ENCODE peak calls at places on chromosomes 7 and 10, in four cellular contexts. J is pancreas, Z is ovary, M is IMR-90. E is an unnamed sample.

GRCh38 chr7:4629287-4629905 is 52.7 kb upstream of the FOXK1 start:
- DNase-seq in J (no peak), Z (no peak), M (no peak), E (no peak)

GRCh38 chr7:94069154-94069739 is 65.1 kb upstream of the BET1 start:
- DNase-seq in J (no peak), Z (no peak), M (peak), E (no peak)

GRCh38 chr10:1605999-1606940 is 131.1 kb downstream of the ADARB2 start:
- DNase-seq in J (no peak), Z (no peak), M (no peak), E (no peak)

GRCh38 chr7:22821702-22822485 is 755 bp downstream of the TOMM7 start:
- DNase-seq in J (no peak), Z (peak), M (no peak), E (no peak)

GRCh38 chr10:124168991-124169826 is 75.8 kb upstream of the CHST15 start:
- DNase-seq in J (no peak), Z (no peak), M (no peak), E (no peak)

GRCh38 chr10:77965294-77965693 is 38.7 kb upstream of the DLG5 start:
- DNase-seq in J (no peak), Z (no peak), M (peak), E (no peak)

GRCh38 chr7:14016950-14017349 is 27.5 kb upstream of the ETV1 start:
- DNase-seq in J (no peak), Z (no peak), M (peak), E (no peak)

GRCh38 chr7:133367561-133367960 is 114.7 kb downstream of the EXOC4 start:
- DNase-seq in J (no peak), Z (no peak), M (no peak), E (no peak)

GRCh38 chr10:24465899-24466615 is 257.1 kb downstream of the KIAA1217 start:
- DNase-seq in J (peak), Z (no peak), M (peak), E (no peak)

GRCh38 chr10:114541081-114541833 is 116.8 kb downstream of the ABLIM1 start:
- DNase-seq in J (peak), Z (peak), M (peak), E (no peak)

GRCh38 chr7:104272767-104273384 is 55.5 kb upstream of the LHFPL3 start:
- DNase-seq in J (peak), Z (no peak), M (peak), E (no peak)

GRCh38 chr10:102616071-102616770 is 28.1 kb upstream of the TRIM8 start:
- DNase-seq in J (no peak), Z (no peak), M (no peak), E (no peak)

GRCh38 chr10:80462986-80463741 is 9.1 kb downstream of the TSPAN14 start:
- DNase-seq in J (no peak), Z (no peak), M (peak), E (no peak)

GRCh38 chr10:122021421-122021820 is 32.5 kb downstream of the TACC2 start:
- DNase-seq in J (no peak), Z (no peak), M (peak), E (no peak)

GRCh38 chr10:99124376-99124775 is 111.3 kb downstream of the HPSE2 start:
- DNase-seq in J (no peak), Z (no peak), M (no peak), E (no peak)

GRCh38 chr7:38746438-38746837 is 115.3 kb upstream of the AMPH start:
- DNase-seq in J (no peak), Z (no peak), M (no peak), E (no peak)

GRCh38 chr7:41559426-41559825 is 143.5 kb downstream of the INHBA start:
- DNase-seq in J (no peak), Z (no peak), M (peak), E (no peak)

GRCh38 chr7:51602321-51602720 is 285.7 kb upstream of the COBL start:
- DNase-seq in J (no peak), Z (no peak), M (no peak), E (no peak)

GRCh38 chr7:51607447-51607846 is 290.8 kb upstream of the COBL start:
- DNase-seq in J (no peak), Z (no peak), M (no peak), E (no peak)

GRCh38 chr7:51606601-51607154 is 290.1 kb upstream of the COBL start:
- DNase-seq in J (no peak), Z (no peak), M (no peak), E (no peak)

DNA sequence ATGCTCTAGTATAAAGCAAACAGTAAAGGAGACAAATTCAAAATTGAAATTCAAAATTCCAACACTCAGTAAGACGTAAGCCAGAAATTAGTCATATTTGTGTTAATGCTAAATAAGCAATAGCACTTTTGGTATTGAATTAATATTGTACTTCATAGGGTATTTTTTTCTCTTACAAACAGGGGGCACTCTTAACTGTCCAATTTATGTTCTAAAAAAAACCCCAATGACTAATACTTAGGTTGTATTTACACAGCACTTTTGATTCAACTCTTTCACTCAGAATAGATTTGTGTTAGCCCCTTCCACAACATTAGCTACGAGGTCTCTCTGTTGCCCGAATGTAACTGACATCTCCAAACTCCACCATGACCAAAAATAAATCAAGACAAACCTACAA is 284.9 kb upstream of the COBL start:
- DNase-seq in J (no peak), Z (no peak), M (no peak), E (no peak)
- TF ChIP-seq CTCF in J (no peak), Z (no peak), M (no peak), E (no peak)

GRCh38 chr10:129958118-129958685 is 5.9 kb downstream of the EBF3 start:
- DNase-seq in J (no peak), Z (no peak), M (no peak), E (no peak)
- TF ChIP-seq CTCF in J (no peak), Z (no peak), M (no peak), E (no peak)

DNA sequence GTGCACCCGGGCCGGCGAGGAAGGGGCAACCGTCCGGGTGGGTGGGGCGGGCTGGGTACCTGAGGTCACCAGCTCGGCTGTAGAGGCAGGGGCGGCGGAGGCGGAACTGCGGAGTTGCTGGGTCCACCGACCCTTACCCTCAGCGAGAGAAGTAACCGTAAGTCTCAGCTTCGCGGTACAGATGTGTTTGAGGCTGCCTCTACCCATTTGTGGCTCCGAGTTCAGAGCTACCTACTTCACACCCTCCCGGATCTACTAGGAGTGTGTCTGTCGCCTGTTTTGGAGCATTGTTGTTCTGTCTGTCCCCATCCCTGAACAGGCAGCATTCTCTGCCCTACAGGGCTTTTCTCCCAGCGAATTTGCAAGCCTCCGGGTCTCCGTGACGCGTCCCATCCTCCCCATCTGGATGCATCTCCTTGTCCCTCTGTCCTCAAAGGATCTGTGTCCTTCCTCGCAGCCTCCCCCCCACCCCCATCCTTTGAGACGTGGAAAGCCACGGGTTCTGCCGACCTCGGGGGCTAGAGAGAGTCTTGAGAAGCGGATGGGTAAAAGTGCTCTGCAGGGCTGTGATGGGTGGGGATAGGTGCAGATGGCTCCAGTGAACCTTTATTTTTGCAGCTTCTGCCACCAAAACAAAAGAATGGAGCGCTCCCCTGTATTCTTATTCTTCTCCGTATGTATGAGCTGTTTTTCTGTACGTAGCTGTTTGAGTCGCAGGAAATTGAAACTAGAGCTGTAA is 758 bp downstream of the ANKIB1 start:
- DNase-seq in J (peak), Z (peak), M (peak), E (no peak)
- TF ChIP-seq CTCF in J (no peak), Z (no peak), M (no peak), E (no peak)

DNA sequence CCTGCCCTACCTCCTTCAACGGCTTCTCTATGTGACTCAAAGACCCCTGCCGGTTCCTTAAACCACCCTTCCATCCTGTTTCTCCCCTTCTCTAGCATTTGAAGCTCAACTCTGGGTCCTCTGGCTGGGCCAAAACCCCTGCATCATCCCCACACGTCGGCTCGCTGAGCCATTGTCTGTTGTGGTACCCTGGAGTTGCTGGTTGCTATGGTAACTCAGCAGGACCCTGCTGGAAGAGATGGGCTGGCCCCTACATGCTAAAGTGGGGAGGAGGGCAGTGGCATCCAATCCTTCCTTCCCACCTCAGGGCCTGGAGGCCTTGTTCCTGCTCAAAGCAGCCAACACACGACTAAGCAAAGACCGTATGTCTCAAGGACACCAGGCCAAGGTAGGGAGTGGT is 452.5 kb downstream of the PLXNA4 start:
- DNase-seq in J (no peak), Z (no peak), M (no peak), E (no peak)
- TF ChIP-seq CTCF in J (no peak), Z (no peak), M (no peak), E (no peak)

E was measured in activated B cell treated with CpG ODN at 0.5 μM for 24 hours.